ENCODE peak calls at places on chromosomes 7 and 10, in four cellular contexts. B, F, K and R are unnamed samples.

GRCh38 chr10:102500621-102501149 is 1.8 kb downstream of the ACTR1A start:
- DNase-seq in B (no peak), F (no peak), K (no peak), R (no peak)

GRCh38 chr10:118610577-118610976 is 15.1 kb upstream of the PRLHR start:
- DNase-seq in B (no peak), F (no peak), K (no peak), R (no peak)

GRCh38 chr7:148336411-148336810 is 254.2 kb upstream of the C7orf33 start:
- DNase-seq in B (no peak), F (no peak), K (no peak), R (peak)

GRCh38 chr7:105296491-105296890 is 92.2 kb downstream of the SRPK2 start:
- DNase-seq in B (no peak), F (no peak), K (no peak), R (no peak)

GRCh38 chr10:73917566-73918305 is 6.8 kb downstream of the PLAU start:
- DNase-seq in B (no peak), F (no peak), K (no peak), R (peak)

GRCh38 chr7:49255061-49255460 is 330.7 kb downstream of the CDC14C start:
- DNase-seq in B (no peak), F (no peak), K (no peak), R (no peak)

GRCh38 chr10:67386260-67386659 is 309.7 kb downstream of the CTNNA3 start:
- DNase-seq in B (no peak), F (no peak), K (no peak), R (no peak)

GRCh38 chr7:30692438-30692837 is 10.2 kb upstream of the CRHR2 start:
- DNase-seq in B (no peak), F (no peak), K (no peak), R (no peak)

GRCh38 chr7:155467846-155468821 is 10.2 kb downstream of the EN2 start:
- DNase-seq in B (no peak), F (no peak), K (no peak), R (peak)

GRCh38 chr10:6048281-6049030 is 13.7 kb downstream of the IL2RA start:
- DNase-seq in B (no peak), F (no peak), K (no peak), R (no peak)

GRCh38 chr10:43884516-43885105 is 235.9 kb upstream of the ZNF32 start:
- DNase-seq in B (no peak), F (no peak), K (no peak), R (no peak)

GRCh38 chr10:71316081-71316785 is 2.8 kb upstream of the SLC29A3 start:
- DNase-seq in B (peak), F (no peak), K (no peak), R (no peak)

GRCh38 chr7:131212114-131212513 is 115.6 kb upstream of the MKLN1 start:
- DNase-seq in B (peak), F (no peak), K (no peak), R (peak)

GRCh38 chr10:30488319-30488718 is 54.3 kb downstream of the MAP3K8 start:
- DNase-seq in B (no peak), F (no peak), K (no peak), R (no peak)

GRCh38 chr10:49463605-49464004 is 67.7 kb upstream of the DRGX start:
- DNase-seq in B (no peak), F (no peak), K (no peak), R (no peak)

GRCh38 chr10:66837335-66837734 is 88.5 kb upstream of the LRRTM3 start:
- DNase-seq in B (peak), F (no peak), K (no peak), R (peak)

GRCh38 chr10:96225119-96225518 is 46.2 kb downstream of the BLNK start:
- DNase-seq in B (no peak), F (no peak), K (no peak), R (no peak)

GRCh38 chr7:16023046-16023445 is 336.6 kb upstream of the MEOX2 start:
- DNase-seq in B (no peak), F (no peak), K (no peak), R (no peak)

GRCh38 chr7:46257766-46258448 is 336.8 kb upstream of the IGFBP3 start:
- DNase-seq in B (peak), F (no peak), K (peak), R (peak)

GRCh38 chr7:121561717-121562116 is 165.6 kb upstream of the FAM3C start:
- DNase-seq in B (peak), F (no peak), K (no peak), R (no peak)

GRCh38 chr10:34628174-34628802 is 186.8 kb downstream of the PARD3 start:
- DNase-seq in B (peak), F (no peak), K (no peak), R (no peak)

GRCh38 chr10:132571565-132572544 is 34.3 kb downstream of the INPP5A start:
- DNase-seq in B (peak), F (peak), K (peak), R (peak)

GRCh38 chr10:29877798-29878491 is 181.4 kb downstream of the JCAD start:
- DNase-seq in B (peak), F (no peak), K (no peak), R (peak)

GRCh38 chr10:44470779-44471178 is 85.9 kb upstream of the CXCL12 start:
- DNase-seq in B (peak), F (no peak), K (no peak), R (no peak)

GRCh38 chr10:26138613-26139012 is 78.0 kb upstream of the GAD2 start:
- DNase-seq in B (no peak), F (no peak), K (no peak), R (peak)

GRCh38 chr7:77288676-77289320 is 89.2 kb upstream of the FGL2 start:
- DNase-seq in B (no peak), F (no peak), K (no peak), R (no peak)